ENCODE peak calls at places on chromosomes 3 and 15, in four cellular contexts. Y, C, J and O are unnamed samples.

GRCh38 chr3:111998661-111999641 is at the start of gene TAGLN3:
- DNase-seq in Y (no peak), C (no peak), J (no peak), O (no peak)

GRCh38 chr15:50241684-50242450 is 23.7 kb downstream of the HDC start:
- DNase-seq in Y (no peak), J (no peak), C (no peak), O (no peak)

GRCh38 chr15:88288206-88288605 is 31.7 kb upstream of the NTRK3 start:
- DNase-seq in J (no peak), C (no peak), Y (no peak), O (no peak)

GRCh38 chr3:126512916-126513650 is 4.5 kb downstream of the UROC1 start:
- DNase-seq in C (no peak), Y (no peak), J (no peak), O (no peak)

GRCh38 chr15:79050977-79051376 is 39.6 kb downstream of the RASGRF1 start:
- DNase-seq in Y (no peak), C (no peak), J (no peak), O (no peak)

GRCh38 chr3:63687569-63688233 is 35.2 kb downstream of the SNTN start:
- DNase-seq in C (no peak), Y (no peak), J (no peak), O (no peak)

GRCh38 chr15:81950841-81951414 is 94.9 kb downstream of the MEX3B start:
- DNase-seq in J (no peak), Y (peak), C (no peak), O (no peak)

GRCh38 chr3:144770813-144771400 is 799.3 kb downstream of the DIPK2A start:
- DNase-seq in Y (no peak), C (no peak), J (no peak), O (no peak)

GRCh38 chr15:77821959-77822256 is 189.2 kb upstream of the LINGO1 start:
- DNase-seq in C (no peak), Y (no peak), J (no peak), O (no peak)

GRCh38 chr15:27234593-27234992 is 263.6 kb downstream of the GABRG3 start:
- DNase-seq in Y (no peak), J (no peak), C (no peak), O (no peak)

GRCh38 chr15:80777137-80777536 is 2.0 kb upstream of the CEMIP start:
- DNase-seq in J (no peak), Y (no peak), C (no peak), O (no peak)

GRCh38 chr15:31335991-31336942 is 9.6 kb downstream of the KLF13 start:
- DNase-seq in C (no peak), J (no peak), Y (no peak), O (no peak)

GRCh38 chr3:181210275-181210674 is 220.7 kb upstream of the DNAJC19 start:
- DNase-seq in Y (no peak), J (no peak), C (no peak), O (no peak)

GRCh38 chr15:51403072-51403878 is 61.8 kb downstream of the GLDN start:
- DNase-seq in Y (peak), C (no peak), J (no peak), O (no peak)

GRCh38 chr3:30286007-30286669 is 320.3 kb upstream of the TGFBR2 start:
- DNase-seq in C (no peak), J (no peak), Y (no peak), O (no peak)

GRCh38 chr15:45611305-45611704 is 23.5 kb upstream of the SQOR start:
- DNase-seq in Y (peak), C (no peak), J (no peak), O (no peak)

GRCh38 chr3:124832782-124833709 is 54.1 kb downstream of the ITGB5 start:
- DNase-seq in J (no peak), C (no peak), Y (no peak), O (no peak)

GRCh38 chr3:64223809-64224570 is 1.3 kb downstream of the PRICKLE2 start:
- DNase-seq in J (no peak), C (no peak), Y (no peak), O (no peak)

GRCh38 chr15:100170280-100170654 is 171.5 kb downstream of the ADAMTS17 start:
- DNase-seq in C (peak), Y (no peak), J (no peak), O (no peak)

GRCh38 chr3:49916686-49917085 is 12.9 kb downstream of the MON1A start:
- DNase-seq in C (no peak), J (no peak), Y (no peak), O (no peak)

GRCh38 chr3:129051776-129052400 is 8.7 kb upstream of the GP9 start:
- DNase-seq in Y (no peak), C (no peak), J (no peak), O (no peak)

GRCh38 chr3:13281657-13282527 is 138.2 kb downstream of the NUP210 start:
- DNase-seq in C (no peak), J (no peak), Y (peak), O (no peak)

GRCh38 chr15:45921376-45921775 is 286.5 kb downstream of the SQOR start:
- DNase-seq in C (no peak), Y (no peak), J (peak), O (no peak)

GRCh38 chr15:48059786-48060185 is 61.0 kb upstream of the SLC24A5 start:
- DNase-seq in C (no peak), J (no peak), Y (no peak), O (no peak)

GRCh38 chr3:40232626-40233025 is 76.9 kb upstream of the EIF1B start:
- DNase-seq in C (no peak), J (no peak), Y (no peak), O (no peak)

GRCh38 chr15:99114511-99115299 is 9.8 kb downstream of the SYNM start:
- DNase-seq in C (no peak), Y (no peak), J (no peak), O (no peak)

GRCh38 chr3:29695201-29695904 is 414.5 kb downstream of the RBMS3 start:
- DNase-seq in C (no peak), J (no peak), Y (no peak), O (no peak)

GRCh38 chr3:190229632-190230424 is 92.4 kb downstream of the CLDN1 start:
- DNase-seq in Y (no peak), J (no peak), C (no peak), O (no peak)

DNA sequence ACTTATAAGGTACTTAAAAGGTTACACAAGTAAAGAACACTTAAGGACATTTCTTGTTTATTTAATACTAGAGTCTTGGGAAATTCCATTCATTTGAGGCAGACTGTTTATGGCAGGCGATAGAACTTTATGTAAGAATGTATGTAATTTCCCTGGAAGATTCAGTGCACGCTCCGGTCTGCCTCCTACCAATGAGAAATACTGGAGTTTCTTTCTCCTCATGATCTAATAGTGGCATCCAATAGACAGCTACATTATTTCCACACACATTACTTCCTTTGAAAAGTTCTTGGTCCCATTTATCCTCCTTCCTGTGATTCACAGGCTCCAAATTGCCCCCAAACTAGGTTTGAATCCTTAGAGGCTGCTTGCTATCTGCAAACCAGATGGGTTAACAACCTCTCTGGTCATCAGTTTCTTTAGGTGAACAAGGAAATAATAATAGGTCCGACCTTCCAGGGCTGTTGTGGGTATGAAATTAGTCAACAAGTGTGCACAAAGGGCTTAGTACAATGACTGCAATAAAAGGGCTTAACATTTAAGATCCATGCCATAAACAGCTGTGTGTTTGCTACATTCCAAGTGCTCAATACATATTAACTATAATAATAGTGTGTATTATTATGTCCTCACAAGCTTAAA is 30.7 kb downstream of the EIF4E3 start:
- DNase-seq in C (no peak), J (no peak), Y (no peak), O (no peak)
- TF ChIP-seq SPI1 in C (no peak), J (no peak), Y (no peak), O (no peak)

GRCh38 chr15:39391230-39391629 is 189.6 kb upstream of the THBS1 start:
- DNase-seq in C (no peak), Y (no peak), J (no peak), O (no peak)
- TF ChIP-seq SPI1 in C (no peak), Y (no peak), J (no peak), O (no peak)

GRCh38 chr15:58985443-58985842 is 2.0 kb upstream of the RNF111 start:
- DNase-seq in J (no peak), C (no peak), Y (no peak), O (no peak)

GRCh38 chr15:58987036-58987435 is 427 bp upstream of the RNF111 start:
- DNase-seq in Y (no peak), C (no peak), J (no peak), O (no peak)

GRCh38 chr15:58987501-58988010 is at the start of gene RNF111:
- DNase-seq in C (peak), J (peak), Y (peak), O (peak)

GRCh38 chr15:58988011-58988785 is 735 bp downstream of the RNF111 start:
- DNase-seq in J (peak), Y (peak), C (no peak), O (peak)
- TF ChIP-seq SPI1 in J (peak), Y (peak), C (peak), O (peak)

DNA sequence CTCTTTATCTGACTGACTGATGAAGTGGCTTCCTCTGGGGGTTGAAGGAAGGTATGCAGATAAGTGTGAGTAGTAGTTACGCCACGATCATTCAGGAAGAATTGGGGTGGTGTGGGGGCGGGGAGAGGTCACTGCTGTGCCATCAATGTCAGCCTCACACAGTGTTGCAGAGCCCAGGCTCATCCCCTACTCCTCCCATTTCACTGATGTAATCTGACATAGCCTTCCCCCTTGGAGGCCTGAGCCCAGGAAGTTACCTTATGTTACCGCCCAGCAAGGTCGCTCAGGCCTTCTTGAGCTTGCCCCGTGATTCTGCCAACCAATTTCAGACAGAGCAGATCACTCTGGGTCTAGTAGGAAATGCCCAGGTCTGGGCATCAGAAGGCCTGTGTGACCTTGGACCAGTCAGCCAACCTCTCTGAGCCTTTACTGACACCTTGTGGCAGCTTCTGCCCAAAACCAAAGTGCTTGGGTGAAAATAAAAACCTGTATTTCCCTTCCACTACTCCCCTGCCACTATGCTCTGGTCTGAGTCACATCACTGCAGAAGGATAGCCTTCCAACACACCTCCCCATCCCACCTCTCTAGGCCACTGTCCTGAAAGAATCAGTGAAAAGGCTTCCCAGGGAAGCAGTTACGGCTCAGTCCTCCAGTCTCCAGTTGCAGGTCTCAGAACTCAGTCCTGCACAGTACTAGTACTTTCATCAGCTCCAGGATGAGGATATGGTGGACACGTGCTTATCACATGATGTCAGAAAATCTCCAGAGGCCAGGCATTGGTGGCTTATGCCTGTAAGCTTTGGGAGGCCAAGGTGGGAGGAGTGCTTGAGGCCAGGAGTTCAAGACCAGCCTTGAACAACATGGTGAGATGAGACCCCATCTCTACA is 28.1 kb upstream of the INSYN1 start:
- DNase-seq in J (no peak), Y (peak), C (no peak), O (no peak)
- TF ChIP-seq SPI1 in J (no peak), Y (no peak), C (no peak), O (no peak)

GRCh38 chr3:109346770-109347295 is 9.5 kb upstream of the DPPA4 start:
- DNase-seq in Y (no peak), J (no peak), C (no peak), O (no peak)
- TF ChIP-seq SPI1 in Y (no peak), J (no peak), C (no peak), O (no peak)

DNA sequence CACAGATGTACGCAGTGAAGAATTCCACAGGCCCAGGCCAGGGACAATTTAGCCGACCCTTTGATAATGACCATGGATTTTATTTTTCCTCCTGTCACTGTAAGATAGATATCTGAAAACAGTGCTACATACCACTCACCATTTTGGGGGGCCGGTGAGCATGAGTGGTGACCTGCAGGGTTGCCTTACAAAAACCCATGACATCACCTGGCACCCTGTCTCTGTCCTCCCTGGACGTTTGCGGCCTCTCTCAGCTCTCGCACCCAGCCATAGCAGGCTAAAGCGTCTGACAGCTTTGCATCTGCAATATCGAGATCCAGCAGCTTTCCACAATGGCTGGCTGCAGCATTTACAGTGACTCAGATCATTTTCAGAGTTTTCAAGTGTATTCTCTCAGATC is 257.5 kb downstream of the XXYLT1 start:
- DNase-seq in J (no peak), Y (no peak), C (no peak), O (no peak)
- TF ChIP-seq SPI1 in J (no peak), Y (no peak), C (no peak), O (no peak)

GRCh38 chr15:68672251-68672650 is 93.5 kb downstream of the CORO2B start:
- DNase-seq in J (no peak), Y (no peak), C (no peak), O (no peak)
- TF ChIP-seq SPI1 in J (no peak), Y (no peak), C (no peak), O (no peak)

GRCh38 chr3:188529228-188529627 is 375.3 kb downstream of the LPP start:
- DNase-seq in J (no peak), Y (no peak), C (no peak), O (no peak)
- TF ChIP-seq SPI1 in J (no peak), Y (no peak), C (no peak), O (no peak)